ENCODE peak calls at places on chromosomes 7 and 10, in eight cellular contexts. One of them, this sample, is unnamed. For H3K36me3 and H3K4me1, the result is how much of the 10 kb centered on the place peaks cover.

GRCh38 chr10:132370426-132371340 is 26.3 kb upstream of the PWWP2B start:
- DNase-seq in endodermal cell: no peak
- DNase-seq in cardiac muscle cell: no peak
- DNase-seq in CD8-positive, alpha-beta memory T cell: no peak
- DNase-seq in neuronal stem cell: no peak
- DNase-seq in body of pancreas: no peak
- DNase-seq in right atrium auricular region: no peak
- DNase-seq in uterus: no peak
- DNase-seq in this sample: no peak

GRCh38 chr10:127992376-127992775 is 85.5 kb downstream of the PTPRE start:
- DNase-seq in right atrium auricular region: no peak
- DNase-seq in endodermal cell: no peak
- DNase-seq in CD8-positive, alpha-beta memory T cell: no peak
- DNase-seq in neuronal stem cell: no peak
- DNase-seq in body of pancreas: no peak
- DNase-seq in cardiac muscle cell: no peak
- DNase-seq in uterus: no peak
- DNase-seq in this sample: no peak

GRCh38 chr10:67492317-67493019 is 203.5 kb downstream of the CTNNA3 start:
- DNase-seq in endodermal cell: no peak
- DNase-seq in CD8-positive, alpha-beta memory T cell: no peak
- DNase-seq in cardiac muscle cell: no peak
- DNase-seq in right atrium auricular region: no peak
- DNase-seq in uterus: no peak
- DNase-seq in neuronal stem cell: no peak
- DNase-seq in body of pancreas: no peak
- DNase-seq in this sample: no peak

GRCh38 chr7:29077854-29078253 is 68.5 kb downstream of the CPVL start:
- DNase-seq in body of pancreas: no peak
- DNase-seq in right atrium auricular region: no peak
- DNase-seq in uterus: no peak
- DNase-seq in neuronal stem cell: no peak
- DNase-seq in CD8-positive, alpha-beta memory T cell: no peak
- DNase-seq in endodermal cell: no peak
- DNase-seq in cardiac muscle cell: no peak
- DNase-seq in this sample: no peak

GRCh38 chr10:69353981-69354635 is 62.6 kb downstream of the TACR2 start:
- DNase-seq in body of pancreas: no peak
- DNase-seq in uterus: no peak
- DNase-seq in CD8-positive, alpha-beta memory T cell: no peak
- DNase-seq in neuronal stem cell: no peak
- DNase-seq in right atrium auricular region: no peak
- DNase-seq in cardiac muscle cell: no peak
- DNase-seq in endodermal cell: no peak
- DNase-seq in this sample: no peak

GRCh38 chr7:44293561-44294324 is 31.7 kb downstream of the CAMK2B start:
- DNase-seq in uterus: peak
- DNase-seq in cardiac muscle cell: no peak
- DNase-seq in neuronal stem cell: no peak
- DNase-seq in right atrium auricular region: peak
- DNase-seq in CD8-positive, alpha-beta memory T cell: no peak
- DNase-seq in endodermal cell: peak
- DNase-seq in body of pancreas: peak
- DNase-seq in this sample: peak

GRCh38 chr10:102065561-102066420 is 642 bp downstream of the HPS6 start:
- DNase-seq in right atrium auricular region: no peak
- DNase-seq in uterus: peak
- DNase-seq in neuronal stem cell: peak
- DNase-seq in body of pancreas: peak
- DNase-seq in cardiac muscle cell: peak
- DNase-seq in CD8-positive, alpha-beta memory T cell: no peak
- DNase-seq in endodermal cell: peak
- DNase-seq in this sample: no peak

GRCh38 chr7:47819054-47819920 is 129.0 kb downstream of the PKD1L1 start:
- DNase-seq in uterus: peak
- DNase-seq in neuronal stem cell: peak
- DNase-seq in body of pancreas: peak
- DNase-seq in cardiac muscle cell: peak
- DNase-seq in CD8-positive, alpha-beta memory T cell: no peak
- DNase-seq in endodermal cell: peak
- DNase-seq in right atrium auricular region: peak
- DNase-seq in this sample: no peak

GRCh38 chr7:143391462-143392404 is 10.6 kb downstream of the ZYX start:
- DNase-seq in CD8-positive, alpha-beta memory T cell: no peak
- DNase-seq in uterus: peak
- DNase-seq in right atrium auricular region: peak
- DNase-seq in neuronal stem cell: no peak
- DNase-seq in endodermal cell: peak
- DNase-seq in cardiac muscle cell: no peak
- DNase-seq in body of pancreas: no peak
- DNase-seq in this sample: no peak

GRCh38 chr7:78020874-78021249 is 222.3 kb downstream of the PHTF2 start:
- DNase-seq in cardiac muscle cell: no peak
- DNase-seq in right atrium auricular region: no peak
- DNase-seq in neuronal stem cell: no peak
- DNase-seq in body of pancreas: no peak
- DNase-seq in endodermal cell: no peak
- DNase-seq in CD8-positive, alpha-beta memory T cell: no peak
- DNase-seq in uterus: no peak
- DNase-seq in this sample: no peak

GRCh38 chr7:96665689-96666088 is 44.0 kb downstream of the SEM1 start:
- DNase-seq in CD8-positive, alpha-beta memory T cell: no peak
- DNase-seq in uterus: no peak
- DNase-seq in right atrium auricular region: no peak
- DNase-seq in neuronal stem cell: no peak
- DNase-seq in body of pancreas: no peak
- DNase-seq in endodermal cell: no peak
- DNase-seq in cardiac muscle cell: no peak
- DNase-seq in this sample: no peak

GRCh38 chr7:73707045-73707631 is 12.3 kb downstream of the STX1A start:
- DNase-seq in uterus: no peak
- DNase-seq in endodermal cell: no peak
- DNase-seq in CD8-positive, alpha-beta memory T cell: no peak
- DNase-seq in right atrium auricular region: no peak
- DNase-seq in body of pancreas: peak
- DNase-seq in neuronal stem cell: no peak
- DNase-seq in cardiac muscle cell: no peak
- DNase-seq in this sample: no peak
- H3K36me3 ChIP-seq in uterus: under half
- H3K36me3 ChIP-seq in endodermal cell: under half
- H3K36me3 ChIP-seq in CD8-positive, alpha-beta memory T cell: under half
- H3K36me3 ChIP-seq in right atrium auricular region: under half
- H3K36me3 ChIP-seq in body of pancreas: under half
- H3K36me3 ChIP-seq in neuronal stem cell: under half
- H3K36me3 ChIP-seq in cardiac muscle cell: under half
- H3K36me3 ChIP-seq in this sample: under half

GRCh38 chr7:139728203-139728602 is 49.6 kb downstream of the HIPK2 start:
- DNase-seq in CD8-positive, alpha-beta memory T cell: no peak
- DNase-seq in body of pancreas: no peak
- DNase-seq in right atrium auricular region: no peak
- DNase-seq in neuronal stem cell: no peak
- DNase-seq in cardiac muscle cell: no peak
- DNase-seq in uterus: no peak
- DNase-seq in endodermal cell: peak
- DNase-seq in this sample: no peak
- H3K4me1 ChIP-seq in CD8-positive, alpha-beta memory T cell: under half
- H3K4me1 ChIP-seq in body of pancreas: half or more
- H3K4me1 ChIP-seq in right atrium auricular region: under half
- H3K4me1 ChIP-seq in neuronal stem cell: under half
- H3K4me1 ChIP-seq in cardiac muscle cell: under half
- H3K4me1 ChIP-seq in uterus: under half
- H3K4me1 ChIP-seq in endodermal cell: under half
- H3K4me1 ChIP-seq in this sample: half or more

GRCh38 chr10:131160219-131160875 is 151.2 kb downstream of the TCERG1L start:
- DNase-seq in endodermal cell: no peak
- DNase-seq in neuronal stem cell: no peak
- DNase-seq in body of pancreas: no peak
- DNase-seq in uterus: no peak
- DNase-seq in CD8-positive, alpha-beta memory T cell: no peak
- DNase-seq in right atrium auricular region: no peak
- DNase-seq in cardiac muscle cell: no peak
- DNase-seq in this sample: no peak

GRCh38 chr10:131162211-131162610 is 149.3 kb downstream of the TCERG1L start:
- DNase-seq in body of pancreas: no peak
- DNase-seq in endodermal cell: no peak
- DNase-seq in neuronal stem cell: no peak
- DNase-seq in uterus: no peak
- DNase-seq in CD8-positive, alpha-beta memory T cell: no peak
- DNase-seq in cardiac muscle cell: peak
- DNase-seq in right atrium auricular region: no peak
- DNase-seq in this sample: no peak

GRCh38 chr10:131162866-131163265 is 148.7 kb downstream of the TCERG1L start:
- DNase-seq in neuronal stem cell: no peak
- DNase-seq in right atrium auricular region: no peak
- DNase-seq in CD8-positive, alpha-beta memory T cell: no peak
- DNase-seq in uterus: no peak
- DNase-seq in endodermal cell: no peak
- DNase-seq in body of pancreas: no peak
- DNase-seq in cardiac muscle cell: no peak
- DNase-seq in this sample: no peak

GRCh38 chr10:131159771-131160170 is 151.8 kb downstream of the TCERG1L start:
- DNase-seq in body of pancreas: no peak
- DNase-seq in uterus: no peak
- DNase-seq in endodermal cell: no peak
- DNase-seq in cardiac muscle cell: no peak
- DNase-seq in CD8-positive, alpha-beta memory T cell: no peak
- DNase-seq in right atrium auricular region: no peak
- DNase-seq in neuronal stem cell: no peak
- DNase-seq in this sample: no peak

GRCh38 chr10:131161087-131161486 is 150.4 kb downstream of the TCERG1L start:
- DNase-seq in body of pancreas: no peak
- DNase-seq in endodermal cell: no peak
- DNase-seq in CD8-positive, alpha-beta memory T cell: no peak
- DNase-seq in uterus: no peak
- DNase-seq in right atrium auricular region: no peak
- DNase-seq in cardiac muscle cell: no peak
- DNase-seq in neuronal stem cell: no peak
- DNase-seq in this sample: no peak
- H3K27ac ChIP-seq in body of pancreas: no peak
- H3K27ac ChIP-seq in endodermal cell: no peak
- H3K27ac ChIP-seq in CD8-positive, alpha-beta memory T cell: no peak
- H3K27ac ChIP-seq in uterus: no peak
- H3K27ac ChIP-seq in right atrium auricular region: no peak
- H3K27ac ChIP-seq in cardiac muscle cell: no peak
- H3K27ac ChIP-seq in neuronal stem cell: no peak
- H3K27ac ChIP-seq in this sample: no peak

DNA sequence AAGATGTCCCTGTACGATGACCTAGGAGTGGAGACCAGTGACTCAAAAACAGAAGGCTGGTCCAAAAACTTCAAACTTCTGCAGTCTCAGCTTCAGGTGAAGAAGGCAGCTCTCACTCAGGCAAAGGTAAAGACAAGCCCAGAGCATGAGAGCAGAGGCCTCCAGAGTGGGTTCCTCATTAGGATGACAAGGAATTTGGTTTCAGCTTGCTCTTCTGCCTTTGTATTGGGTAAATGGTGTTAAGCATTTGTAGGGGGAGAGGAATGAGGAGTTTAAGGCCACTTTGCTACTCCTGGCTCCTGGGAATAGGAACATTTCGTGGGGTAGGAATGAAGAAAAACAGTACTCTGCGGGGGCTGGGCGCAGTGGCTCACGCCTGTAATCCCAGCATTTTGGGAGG is 8.2 kb downstream of the RBM17 start:
- DNase-seq in cardiac muscle cell: no peak
- DNase-seq in right atrium auricular region: no peak
- DNase-seq in CD8-positive, alpha-beta memory T cell: no peak
- DNase-seq in endodermal cell: peak
- DNase-seq in neuronal stem cell: no peak
- DNase-seq in body of pancreas: no peak
- DNase-seq in uterus: no peak
- DNase-seq in this sample: no peak
- H3K36me3 ChIP-seq in cardiac muscle cell: under half
- H3K36me3 ChIP-seq in right atrium auricular region: under half
- H3K36me3 ChIP-seq in CD8-positive, alpha-beta memory T cell: under half
- H3K36me3 ChIP-seq in endodermal cell: half or more
- H3K36me3 ChIP-seq in neuronal stem cell: under half
- H3K36me3 ChIP-seq in body of pancreas: under half
- H3K36me3 ChIP-seq in uterus: under half
- H3K36me3 ChIP-seq in this sample: under half

GRCh38 chr7:158002486-158003080 is 585.0 kb downstream of the PTPRN2 start:
- DNase-seq in neuronal stem cell: no peak
- DNase-seq in uterus: no peak
- DNase-seq in right atrium auricular region: no peak
- DNase-seq in body of pancreas: no peak
- DNase-seq in cardiac muscle cell: no peak
- DNase-seq in endodermal cell: no peak
- DNase-seq in CD8-positive, alpha-beta memory T cell: no peak
- DNase-seq in this sample: no peak
- H3K4me1 ChIP-seq in neuronal stem cell: under half
- H3K4me1 ChIP-seq in uterus: under half
- H3K4me1 ChIP-seq in right atrium auricular region: under half
- H3K4me1 ChIP-seq in body of pancreas: under half
- H3K4me1 ChIP-seq in cardiac muscle cell: under half
- H3K4me1 ChIP-seq in endodermal cell: under half
- H3K4me1 ChIP-seq in CD8-positive, alpha-beta memory T cell: under half
- H3K4me1 ChIP-seq in this sample: under half

This sample was measured in esophagus muscularis mucosa.